ENCODE peak calls at places on chromosomes 12 and 14, in seven cellular contexts. F is heart right ventricle, J is gastrocnemius medialis, Z is tibial nerve, A is left ventricle myocardium inferior, E is A549, K is sigmoid colon. Q is an unnamed sample.

GRCh38 chr12:6703631-6704030 is 3.0 kb upstream of the PIANP start:
- DNase-seq in K (no peak), F (no peak), Z (no peak), E (peak; percentile 38), J (no peak), A (no peak), Q (no peak)

GRCh38 chr12:1360812-1361211 is 233.6 kb downstream of the FBXL14 start:
- DNase-seq in K (no peak), Z (no peak), F (no peak), J (no peak), A (no peak), E (no peak), Q (no peak)

GRCh38 chr14:104982548-104983230 is 2.9 kb upstream of the CLBA1 start:
- DNase-seq in E (no peak), J (no peak), Z (no peak), K (peak; percentile 61), A (no peak), F (no peak), Q (no peak)

GRCh38 chr12:70619471-70620152 is 17.6 kb downstream of the PTPRB start:
- DNase-seq in A (no peak), K (no peak), E (no peak), F (no peak), Z (no peak), J (no peak), Q (no peak)

GRCh38 chr12:2959194-2959507 is at the start of gene TEAD4:
- DNase-seq in E (peak; percentile 90), J (peak; percentile 71), Z (no peak), A (peak; percentile 68), F (peak; percentile 65), K (peak; percentile 74), Q (no peak)

GRCh38 chr12:51898506-51898905 is 8.8 kb upstream of the ACVRL1 start:
- DNase-seq in A (no peak), Z (no peak), K (no peak), F (no peak), J (no peak), E (no peak), Q (no peak)

GRCh38 chr12:110928700-110929099 is 8.3 kb upstream of the MYL2 start:
- DNase-seq in E (no peak), F (peak; percentile 84), J (no peak), Z (no peak), A (peak; percentile 81), K (no peak), Q (no peak)

GRCh38 chr14:104361101-104361591 is 218.4 kb upstream of the C14orf180 start:
- DNase-seq in A (no peak), E (no peak), Z (no peak), F (no peak), K (peak; percentile 40), J (no peak), Q (no peak)

GRCh38 chr12:45886685-45887084 is 103.7 kb downstream of the SCAF11 start:
- DNase-seq in A (no peak), J (no peak), Z (no peak), K (no peak), F (no peak), E (no peak), Q (no peak)

GRCh38 chr14:32021341-32021740 is 55.8 kb upstream of the ARHGAP5 start:
- DNase-seq in A (no peak), Z (no peak), K (no peak), E (no peak), F (no peak), J (no peak), Q (no peak)

GRCh38 chr14:95040723-95041476 is 116.4 kb downstream of the DICER1 start:
- DNase-seq in A (no peak), Z (no peak), J (no peak), K (peak; percentile 40), E (no peak), F (no peak), Q (peak; percentile 49)

GRCh38 chr14:64730681-64731080 is 26.5 kb downstream of the PLEKHG3 start:
- DNase-seq in K (no peak), E (no peak), F (no peak), Z (no peak), A (peak; percentile 12), J (no peak), Q (no peak)

GRCh38 chr12:95003213-95003920 is at the start of gene NDUFA12:
- DNase-seq in Z (peak; percentile 89), F (peak; percentile 96), E (peak; percentile 87), J (peak; percentile 93), A (peak; percentile 96), K (peak; percentile 97), Q (peak; percentile 96)

GRCh38 chr12:46404225-46404631 is 31.7 kb upstream of the SLC38A2 start:
- DNase-seq in E (no peak), K (no peak), F (no peak), Z (no peak), A (no peak), J (no peak), Q (no peak)

GRCh38 chr12:48110691-48111315 is 4.9 kb upstream of the SENP1 start:
- DNase-seq in E (no peak), A (no peak), Z (no peak), F (no peak), J (no peak), K (no peak), Q (no peak)

GRCh38 chr12:66740257-66740656 is 61.4 kb upstream of the GRIP1 start:
- DNase-seq in A (no peak), E (no peak), J (no peak), K (no peak), Z (no peak), F (no peak), Q (no peak)

GRCh38 chr14:103767306-103767894 is 51.8 kb downstream of the ZFYVE21 start:
- DNase-seq in Z (no peak), E (no peak), A (no peak), F (no peak), J (no peak), K (no peak), Q (no peak)

GRCh38 chr12:57124259-57124877 is 3.9 kb upstream of the LRP1 start:
- DNase-seq in J (peak; percentile 60), Z (peak; percentile 93), F (peak; percentile 84), K (peak; percentile 88), E (peak; percentile 84), A (peak; percentile 52), Q (peak; percentile 83)

GRCh38 chr14:68730811-68731425 is 61.9 kb downstream of the ZFP36L1 start:
- DNase-seq in J (no peak), K (no peak), F (no peak), E (no peak), A (no peak), Z (no peak), Q (no peak)

GRCh38 chr12:104697186-104697585 is 240.4 kb downstream of the CHST11 start:
- DNase-seq in E (no peak), F (no peak), K (no peak), Z (no peak), A (no peak), J (no peak), Q (no peak)

GRCh38 chr12:110901401-110901800 is 19.0 kb downstream of the MYL2 start:
- DNase-seq in Z (no peak), A (no peak), J (no peak), K (no peak), E (no peak), F (no peak), Q (no peak)

GRCh38 chr12:12449533-12450025 is 92.7 kb downstream of the BORCS5 start:
- DNase-seq in E (peak; percentile 38), A (no peak), Z (no peak), F (no peak), K (no peak), J (no peak), Q (no peak)

GRCh38 chr12:8860165-8860961 is 37.9 kb downstream of the A2ML1 start:
- DNase-seq in Z (peak; percentile 52), A (peak; percentile 29), F (peak; percentile 32), J (peak; percentile 19), E (no peak), K (no peak), Q (no peak)

GRCh38 chr12:99907210-99907609 is 77.5 kb downstream of the ANKS1B start:
- DNase-seq in Z (no peak), J (no peak), F (no peak), A (no peak), K (no peak), E (no peak), Q (no peak)
- H3K4me1 ChIP-seq in Z (no peaks in the 10 kb centered on the region), J (peaks cover 18% of the 10 kb centered on the region), F (no peaks in the 10 kb centered on the region), A (no peaks in the 10 kb centered on the region), K (peaks cover 20% of the 10 kb centered on the region), E (peaks cover 19% of the 10 kb centered on the region), Q (no peaks in the 10 kb centered on the region)

DNA sequence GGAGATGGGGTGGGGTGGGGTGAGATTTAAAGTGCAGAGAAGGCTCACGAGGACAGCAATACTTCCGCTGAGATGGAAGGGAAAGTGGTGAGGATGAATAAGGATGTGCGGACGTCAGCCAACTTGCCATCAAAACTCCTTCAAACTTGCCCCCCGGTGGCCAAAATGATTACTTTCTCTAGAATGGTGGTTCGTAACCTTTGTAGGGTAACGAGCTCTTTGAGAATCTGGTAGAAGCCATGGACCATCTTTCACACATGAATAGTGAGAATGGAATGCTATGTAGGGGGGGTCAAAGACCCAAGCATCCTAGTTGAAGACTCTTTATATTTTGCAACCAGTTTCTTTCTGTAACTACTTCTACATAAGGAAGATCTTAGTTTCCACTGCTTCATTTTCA is 245.9 kb upstream of the DDHD1 start:
- DNase-seq in Z (no peak), E (peak; percentile 35), K (no peak), J (no peak), F (no peak), A (no peak), Q (no peak)
- TF ChIP-seq CTCF in Z (no peak), E (peak; percentile 18), K (no peak), J (no peak), F (no peak), A (no peak), Q (no peak)

GRCh38 chr14:54902143-54902520 is 494 bp downstream of the GCH1 start:
- DNase-seq in A (peak; percentile 72), E (peak; percentile 35), K (peak; percentile 87), Z (peak; percentile 37), J (peak; percentile 49), F (peak; percentile 73), Q (peak; percentile 84)
- H3K4me3 ChIP-seq in A (peak overlapping the region; percentile 99), E (peak overlapping the region; percentile 70), K (peak overlapping the region; percentile 89), Z (peak overlapping the region; percentile 88), J (peak overlapping the region; percentile 79), F (peak overlapping the region; percentile 91), Q (peak overlapping the region; percentile 75)

DNA sequence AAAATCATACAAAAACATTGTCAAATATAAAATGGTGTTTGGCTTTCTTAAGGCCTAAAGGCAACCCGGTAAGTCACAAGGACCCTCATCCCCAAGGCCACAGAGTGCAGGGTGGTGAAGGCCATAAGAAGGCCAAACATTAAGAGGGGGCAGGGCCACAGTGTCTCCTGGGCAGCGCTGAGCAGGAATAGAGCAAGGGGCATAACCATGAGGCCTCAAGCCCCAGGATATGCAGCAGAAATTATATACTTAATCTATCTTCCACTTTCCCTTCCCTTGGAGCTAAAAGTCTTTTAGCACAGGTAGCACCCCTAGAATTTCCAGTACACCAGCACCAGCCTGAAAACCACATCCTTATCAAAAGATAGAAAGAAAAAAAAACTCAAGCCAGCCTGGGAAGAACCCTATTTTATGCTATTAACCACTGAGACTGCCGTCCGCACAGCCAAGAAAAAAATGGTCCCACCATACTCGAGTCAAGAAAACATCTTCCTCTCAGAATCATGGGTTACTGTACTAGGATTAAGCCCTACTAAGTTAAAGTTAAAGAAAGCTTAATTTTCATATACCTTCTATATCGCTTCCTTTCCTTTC is 20.2 kb downstream of the KLRK1 start:
- DNase-seq in K (no peak), F (no peak), Z (no peak), A (no peak), E (no peak), J (no peak), Q (no peak)
- H3K4me1 ChIP-seq in K (peaks cover 14% of the 10 kb centered on the region), F (peaks cover 19% of the 10 kb centered on the region), Z (no peaks in the 10 kb centered on the region), A (peaks cover 25% of the 10 kb centered on the region), E (peaks cover 27% of the 10 kb centered on the region), J (peaks cover 6% of the 10 kb centered on the region), Q (no peaks in the 10 kb centered on the region)